ENCODE peak calls at places on chromosomes 16 and 17, in seven cellular contexts. E is A172; C is NCI-H1930; Y is stimulated activated CD8-positive, alpha-beta memory T cell treated with anti-CD3 and anti-CD28 coated beads, Interleukin-15, amount 100 ng/mL, for 4 hours; W is coronary artery; D is EL; R is NCI-H1436. Q is an unnamed sample.

GRCh38 chr16:17302213-17302612 is 168.5 kb downstream of the XYLT1 start:
- DNase-seq in E (no peak), C (no peak), Y (no peak), W (no peak), D (no peak), R (no peak), Q (no peak)

GRCh38 chr17:80064696-80065095 is 28.3 kb downstream of the CCDC40 start:
- DNase-seq in E (no peak), C (no peak), Y (no peak), W (no peak), D (no peak), R (no peak), Q (no peak)

GRCh38 chr16:72956124-72957064 is 91.5 kb downstream of the ZFHX3 start:
- DNase-seq in E (no peak), C (no peak), Y (no peak), W (no peak), D (no peak), R (no peak), Q (no peak)

GRCh38 chr16:11621539-11621919 is 34.8 kb upstream of the LITAF start:
- DNase-seq in E (no peak), C (no peak), Y (no peak), W (no peak), D (no peak), R (no peak), Q (no peak)

GRCh38 chr17:39872700-39873099 is 4.7 kb downstream of the ZPBP2 start:
- DNase-seq in E (peak; percentile 45), C (no peak), Y (no peak), W (no peak), D (peak; percentile 35), R (peak; percentile 0), Q (no peak)

GRCh38 chr17:61399131-61400057 is at the start of gene TBX2:
- DNase-seq in E (peak; percentile 84), C (peak; percentile 88), Y (no peak), W (peak; percentile 95), D (peak; percentile 93), R (no peak), Q (no peak)

GRCh38 chr17:58224315-58224714 is 5.3 kb upstream of the MKS1 start:
- DNase-seq in E (peak; percentile 79), C (no peak), Y (no peak), W (no peak), D (peak; percentile 78), R (no peak), Q (no peak)

GRCh38 chr16:81946206-81946605 is 65.1 kb downstream of the SDR42E1 start:
- DNase-seq in E (peak; percentile 69), C (no peak), Y (no peak), W (no peak), D (peak; percentile 63), R (no peak), Q (no peak)

GRCh38 chr17:43695968-43696865 is 34.5 kb upstream of the MEOX1 start:
- DNase-seq in E (peak; percentile 57), C (no peak), Y (no peak), W (peak; percentile 79), D (no peak), R (no peak), Q (no peak)

Q was measured in naive B cell.